ENCODE peak calls at places on chromosome 1, in four cellular contexts. Q, V, A and Z are unnamed samples.

GRCh38 chr1:233230011-233230410 is 65.5 kb downstream of the PCNX2 start:
- DNase-seq in A (no peak), Q (no peak), V (no peak), Z (no peak)

GRCh38 chr1:18941221-18942141 is 15.0 kb downstream of the IFFO2 start:
- DNase-seq in A (no peak), V (no peak), Q (peak), Z (no peak)

GRCh38 chr1:177847843-177848242 is 122.0 kb downstream of the SEC16B start:
- DNase-seq in Q (no peak), V (no peak), A (no peak), Z (no peak)

GRCh38 chr1:229318056-229318455 is 24.8 kb downstream of the CCSAP start:
- DNase-seq in V (no peak), Q (no peak), A (no peak), Z (no peak)

GRCh38 chr1:178614286-178614685 is 101.4 kb downstream of the TEX35 start:
- DNase-seq in Q (no peak), V (no peak), A (no peak), Z (no peak)

GRCh38 chr1:117017062-117017461 is 15.5 kb downstream of the CD101 start:
- DNase-seq in Q (no peak), A (no peak), V (no peak), Z (no peak)

GRCh38 chr1:85445906-85446305 is 19.1 kb downstream of the DDAH1 start:
- DNase-seq in A (no peak), Q (no peak), V (no peak), Z (no peak)

GRCh38 chr1:35524106-35524505 is 33.1 kb downstream of the KIAA0319L start:
- DNase-seq in V (peak), A (no peak), Q (no peak), Z (no peak)

GRCh38 chr1:228964178-228964819 is 229.0 kb downstream of the RHOU start:
- DNase-seq in A (no peak), V (no peak), Q (no peak), Z (no peak)

GRCh38 chr1:53688703-53689102 is 50.3 kb downstream of the GLIS1 start:
- DNase-seq in Q (no peak), V (no peak), A (no peak), Z (no peak)

GRCh38 chr1:6880951-6881690 is 95.9 kb downstream of the CAMTA1 start:
- DNase-seq in Q (no peak), A (no peak), V (peak), Z (no peak)

GRCh38 chr1:54989968-54990810 is 8.5 kb upstream of the BSND start:
- DNase-seq in V (no peak), Q (no peak), A (no peak), Z (no peak)

GRCh38 chr1:101992816-101993575 is 3.7 kb downstream of the OLFM3 start:
- DNase-seq in A (no peak), V (no peak), Q (no peak), Z (no peak)

GRCh38 chr1:18464665-18465050 is 16.1 kb upstream of the KLHDC7A start:
- DNase-seq in Q (no peak), V (no peak), A (no peak), Z (no peak)

GRCh38 chr1:55930931-55931271 is 648.5 kb downstream of the PLPP3 start:
- DNase-seq in V (no peak), Q (no peak), A (no peak), Z (no peak)

GRCh38 chr1:207950750-207951149 is 39.8 kb upstream of the CD34 start:
- DNase-seq in V (no peak), A (no peak), Q (no peak), Z (no peak)

GRCh38 chr1:94947453-94947852 is 20.5 kb upstream of the CNN3 start:
- DNase-seq in A (no peak), Q (no peak), V (no peak), Z (no peak)

GRCh38 chr1:181664543-181664942 is 181.2 kb downstream of the CACNA1E start:
- DNase-seq in Q (no peak), A (no peak), V (no peak), Z (no peak)

GRCh38 chr1:174157157-174157806 is 2.0 kb upstream of the RABGAP1L start:
- DNase-seq in A (no peak), Q (peak), V (no peak), Z (peak)